ENCODE peak calls at places on chromosomes 12 and 14, in six cellular contexts. Y, K, A, B, F and P are unnamed samples.

GRCh38 chr12:107645630-107646333 is 39.8 kb upstream of the PWP1 start:
- DNase-seq in Y (no peak), K (no peak), A (peak; percentile 92), B (no peak), F (no peak), P (peak; percentile 3)

GRCh38 chr12:31874961-31875608 is 84.1 kb upstream of the RESF1 start:
- DNase-seq in Y (peak; percentile 14), K (peak; percentile 80), A (peak; percentile 81), B (no peak), F (peak; percentile 45), P (no peak)

GRCh38 chr12:29782285-29782820 is 1.4 kb downstream of the TMTC1 start:
- DNase-seq in Y (peak; percentile 56), K (peak; percentile 68), A (no peak), B (no peak), F (no peak), P (no peak)

GRCh38 chr12:87820524-87821194 is 208.5 kb downstream of the C12orf50 start:
- DNase-seq in Y (no peak), K (no peak), A (no peak), B (peak; percentile 64), F (no peak), P (no peak)

GRCh38 chr14:33393155-33393894 is 454.6 kb downstream of the NPAS3 start:
- DNase-seq in Y (no peak), K (no peak), A (no peak), B (no peak), F (no peak), P (no peak)

GRCh38 chr12:132783917-132784531 is 22.4 kb upstream of the ANKLE2 start:
- DNase-seq in Y (no peak), K (no peak), A (no peak), B (no peak), F (no peak), P (no peak)

GRCh38 chr14:102479777-102480176 is 29.8 kb downstream of the ANKRD9 start:
- DNase-seq in Y (no peak), K (no peak), A (no peak), B (no peak), F (no peak), P (no peak)

GRCh38 chr12:124829008-124829707 is 34.5 kb downstream of the SCARB1 start:
- DNase-seq in Y (peak; percentile 77), K (peak; percentile 74), A (no peak), B (no peak), F (no peak), P (no peak)

GRCh38 chr12:98701166-98701565 is 56.1 kb downstream of the APAF1 start:
- DNase-seq in Y (no peak), K (no peak), A (no peak), B (no peak), F (no peak), P (no peak)

GRCh38 chr14:28635387-28635786 is 131.2 kb upstream of the FOXG1 start:
- DNase-seq in Y (no peak), K (peak; percentile 37), A (no peak), B (peak; percentile 3), F (no peak), P (peak; percentile 41)

GRCh38 chr14:38056270-38056669 is 151.4 kb upstream of the SSTR1 start:
- DNase-seq in Y (no peak), K (peak; percentile 1), A (peak; percentile 61), B (no peak), F (no peak), P (no peak)
- TF ChIP-seq CTCF in Y (no peak), K (no peak), A (peak; percentile 71), B (no peak), F (no peak), P (no peak)

GRCh38 chr14:74528406-74528805 is 34.8 kb downstream of the ISCA2 start:
- DNase-seq in Y (no peak), K (no peak), A (no peak), B (no peak), F (no peak), P (no peak)

GRCh38 chr14:74531011-74531410 is 37.4 kb downstream of the ISCA2 start:
- DNase-seq in Y (no peak), K (no peak), A (no peak), B (no peak), F (no peak), P (no peak)

GRCh38 chr14:74532246-74532645 is 38.7 kb downstream of the ISCA2 start:
- DNase-seq in Y (no peak), K (no peak), A (no peak), B (no peak), F (no peak), P (no peak)

GRCh38 chr14:74528886-74529285 is 35.3 kb downstream of the ISCA2 start:
- DNase-seq in Y (no peak), K (no peak), A (no peak), B (no peak), F (no peak), P (no peak)

GRCh38 chr14:74531467-74531866 is 37.9 kb downstream of the ISCA2 start:
- DNase-seq in Y (no peak), K (peak; percentile 35), A (peak; percentile 90), B (peak; percentile 63), F (no peak), P (no peak)
- TF ChIP-seq CTCF in Y (peak; percentile 30), K (no peak), A (peak; percentile 36), B (peak; percentile 44), F (no peak), P (no peak)

GRCh38 chr12:111029305-111029704 is 108.9 kb upstream of the MYL2 start:
- DNase-seq in Y (no peak), K (no peak), A (no peak), B (no peak), F (no peak), P (no peak)

GRCh38 chr12:111030800-111031199 is 110.4 kb upstream of the MYL2 start:
- DNase-seq in Y (no peak), K (no peak), A (no peak), B (no peak), F (no peak), P (no peak)

GRCh38 chr12:111027431-111027830 is 107.1 kb upstream of the MYL2 start:
- DNase-seq in Y (no peak), K (no peak), A (no peak), B (no peak), F (no peak), P (no peak)

GRCh38 chr12:111028830-111029229 is 108.5 kb upstream of the MYL2 start:
- DNase-seq in Y (no peak), K (no peak), A (no peak), B (no peak), F (no peak), P (no peak)

DNA sequence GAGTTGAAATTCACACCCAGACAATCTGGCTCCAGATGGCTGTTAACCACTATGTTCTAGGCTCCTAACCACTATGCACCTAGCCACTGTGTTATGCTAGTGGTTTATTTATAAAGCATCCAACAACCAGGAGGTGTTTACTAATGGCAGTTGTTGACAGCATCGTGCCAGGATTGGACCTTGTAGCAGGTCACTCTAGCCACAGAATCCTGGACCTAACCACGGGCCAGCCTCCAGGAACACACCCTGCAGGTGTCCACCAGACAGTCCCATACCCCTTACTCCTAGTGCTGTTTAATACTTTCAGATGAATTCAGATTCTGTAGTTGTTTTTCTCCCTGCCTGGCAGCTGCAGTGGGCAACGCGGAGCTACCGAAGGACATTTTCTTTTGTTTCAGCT is 109.4 kb upstream of the MYL2 start:
- DNase-seq in Y (no peak), K (no peak), A (no peak), B (no peak), F (no peak), P (no peak)
- TF ChIP-seq CTCF in Y (no peak), K (no peak), A (no peak), B (no peak), F (no peak), P (no peak)

DNA sequence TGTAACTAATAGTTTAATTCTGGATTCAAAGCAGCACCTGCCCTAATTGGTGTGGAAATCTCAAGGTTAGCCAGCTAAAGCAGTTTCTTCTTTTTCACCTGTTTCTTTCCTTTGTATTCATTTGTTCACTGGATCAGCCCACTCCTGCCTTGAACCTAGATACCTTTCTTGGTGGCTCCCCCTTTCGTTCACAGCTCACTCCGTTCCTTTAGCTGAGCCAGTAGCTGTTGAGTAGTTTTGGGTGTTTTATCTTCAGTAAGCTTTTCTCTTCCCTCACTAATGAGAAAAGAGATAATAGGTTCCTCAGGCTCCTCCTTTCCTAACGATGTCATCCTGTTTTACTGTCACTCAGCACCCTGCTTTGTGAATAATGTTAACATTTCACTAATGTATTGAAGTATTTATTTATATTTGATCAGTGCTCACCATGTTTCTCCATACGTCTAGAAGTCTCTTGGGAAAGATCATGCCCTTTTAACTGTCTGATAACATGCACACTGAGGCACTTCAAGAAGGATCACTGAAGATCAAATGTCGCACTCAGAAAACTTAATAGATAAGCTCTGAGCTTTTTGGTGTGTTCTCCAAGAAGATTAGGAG is 121.1 kb downstream of the TGFB3 start:
- DNase-seq in Y (no peak), K (no peak), A (peak; percentile 59), B (no peak), F (no peak), P (no peak)
- TF ChIP-seq CTCF in Y (no peak), K (no peak), A (peak; percentile 67), B (no peak), F (no peak), P (no peak)

GRCh38 chr12:6868211-6869048 is 1.1 kb downstream of the TPI1 start:
- DNase-seq in Y (no peak), K (peak; percentile 44), A (peak; percentile 65), B (no peak), F (no peak), P (no peak)
- TF ChIP-seq CTCF in Y (peak; percentile 31), K (peak; percentile 21), A (no peak), B (peak; percentile 25), F (no peak), P (no peak)

DNA sequence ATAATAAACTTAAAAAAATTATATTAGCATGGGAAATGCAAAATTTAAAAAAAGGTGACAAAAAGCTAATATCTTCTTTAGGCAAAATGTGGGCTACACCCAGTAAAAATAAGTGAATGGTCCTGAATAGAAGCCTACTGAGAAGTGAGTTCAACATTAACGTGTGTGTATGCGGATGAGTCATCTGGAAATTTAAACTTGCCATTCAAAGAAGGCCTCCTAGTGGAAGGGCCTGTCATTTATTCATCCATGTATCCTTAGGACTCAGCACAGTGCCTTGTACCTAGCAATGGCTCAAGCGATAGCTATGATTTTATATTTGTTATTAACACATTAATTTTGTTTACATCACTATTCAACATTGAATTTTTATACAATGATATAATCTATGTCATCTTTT is 226.2 kb downstream of the NUBPL start:
- DNase-seq in Y (no peak), K (peak; percentile 25), A (no peak), B (peak; percentile 34), F (no peak), P (no peak)
- TF ChIP-seq CTCF in Y (no peak), K (no peak), A (peak; percentile 39), B (peak; percentile 44), F (no peak), P (peak; percentile 22)

GRCh38 chr12:82625523-82625922 is 61.2 kb upstream of the TMTC2 start:
- DNase-seq in Y (no peak), K (no peak), A (peak; percentile 64), B (no peak), F (no peak), P (no peak)

GRCh38 chr12:82627799-82628198 is 58.9 kb upstream of the TMTC2 start:
- DNase-seq in Y (no peak), K (peak; percentile 32), A (peak; percentile 71), B (peak; percentile 26), F (no peak), P (no peak)
- TF ChIP-seq CTCF in Y (peak; percentile 63), K (peak; percentile 40), A (peak; percentile 78), B (peak; percentile 62), F (no peak), P (peak; percentile 65)